ENCODE peak calls at places on chromosomes 5 and 9, in five cellular contexts. A, Q, W, S and E are unnamed samples.

GRCh38 chr5:80406980-80407734 is 707 bp upstream of the ZFYVE16 start:
- DNase-seq in A (no peak), Q (no peak), W (no peak), S (no peak), E (no peak)

GRCh38 chr5:149348463-149348862 is 3.2 kb downstream of the GRPEL2 start:
- DNase-seq in A (no peak), Q (no peak), W (no peak), S (no peak), E (no peak)

GRCh38 chr9:77475641-77476473 is 172.3 kb downstream of the GNA14 start:
- DNase-seq in A (no peak), Q (no peak), W (no peak), S (no peak), E (no peak)

GRCh38 chr9:110545705-110546104 is 33.8 kb downstream of the SVEP1 start:
- DNase-seq in A (no peak), Q (no peak), W (no peak), S (no peak), E (no peak)

GRCh38 chr9:110599468-110599867 is 19.9 kb upstream of the SVEP1 start:
- DNase-seq in A (no peak), Q (no peak), W (peak), S (no peak), E (no peak)

GRCh38 chr5:150350524-150351344 is 6.8 kb upstream of the TCOF1 start:
- DNase-seq in A (peak), Q (peak), W (peak), S (peak), E (peak)

GRCh38 chr5:172380992-172381643 is 73.2 kb downstream of the SH3PXD2B start:
- DNase-seq in A (no peak), Q (no peak), W (no peak), S (peak), E (no peak)

GRCh38 chr5:175059687-175060194 is 335.4 kb downstream of the MSX2 start:
- DNase-seq in A (no peak), Q (no peak), W (peak), S (peak), E (no peak)

GRCh38 chr9:119003882-119004617 is 365.2 kb downstream of the BRINP1 start:
- DNase-seq in A (no peak), Q (no peak), W (no peak), S (no peak), E (no peak)

GRCh38 chr5:107820339-107820880 is 149.7 kb upstream of the EFNA5 start:
- DNase-seq in A (no peak), Q (no peak), W (no peak), S (no peak), E (no peak)

GRCh38 chr5:124289122-124289521 is 457.3 kb downstream of the ZNF608 start:
- DNase-seq in A (no peak), Q (no peak), W (no peak), S (peak), E (no peak)

GRCh38 chr9:99299214-99300102 is 77.4 kb downstream of the SEC61B start:
- DNase-seq in A (no peak), Q (no peak), W (no peak), S (peak), E (no peak)

GRCh38 chr5:106397700-106398099 is 1273.0 kb downstream of the EFNA5 start:
- DNase-seq in A (no peak), Q (no peak), W (no peak), S (no peak), E (no peak)

GRCh38 chr5:113176196-113176595 is 199.6 kb downstream of the DCP2 start:
- DNase-seq in A (no peak), Q (no peak), W (no peak), S (no peak), E (no peak)

GRCh38 chr9:108017671-108018070 is 528.1 kb upstream of the KLF4 start:
- DNase-seq in A (no peak), Q (no peak), W (no peak), S (no peak), E (no peak)

GRCh38 chr5:42982107-42982622 is 58.0 kb downstream of the ANXA2R start:
- DNase-seq in A (no peak), Q (no peak), W (no peak), S (no peak), E (no peak)

GRCh38 chr5:38591450-38591849 is 35.0 kb upstream of the LIFR start:
- DNase-seq in A (no peak), Q (no peak), W (no peak), S (no peak), E (no peak)

GRCh38 chr5:11596185-11596584 is 308.1 kb downstream of the CTNND2 start:
- DNase-seq in A (no peak), Q (no peak), W (no peak), S (no peak), E (no peak)

GRCh38 chr9:133384736-133385321 is 8.7 kb downstream of the STKLD1 start:
- DNase-seq in A (no peak), Q (no peak), W (no peak), S (no peak), E (no peak)

GRCh38 chr9:107584186-107584585 is 94.6 kb upstream of the KLF4 start:
- DNase-seq in A (no peak), Q (no peak), W (no peak), S (no peak), E (no peak)

GRCh38 chr5:15286659-15287058 is 213.3 kb upstream of the FBXL7 start:
- DNase-seq in A (no peak), Q (no peak), W (no peak), S (peak), E (no peak)

GRCh38 chr5:110957934-110958333 is 113.6 kb upstream of the TSLP start:
- DNase-seq in A (no peak), Q (no peak), W (no peak), S (no peak), E (no peak)

GRCh38 chr5:91178461-91178860 is 204.7 kb downstream of the ARRDC3 start:
- DNase-seq in A (no peak), Q (no peak), W (no peak), S (no peak), E (no peak)

GRCh38 chr9:19441730-19442129 is 32.9 kb downstream of the ACER2 start:
- DNase-seq in A (no peak), Q (peak), W (no peak), S (no peak), E (no peak)

GRCh38 chr5:171989276-171989675 is 17.2 kb downstream of the FBXW11 start:
- DNase-seq in A (no peak), Q (peak), W (no peak), S (no peak), E (no peak)

GRCh38 chr9:92749071-92749933 is 15.3 kb downstream of the BICD2 start:
- DNase-seq in A (no peak), Q (no peak), W (no peak), S (peak), E (no peak)

GRCh38 chr5:82396871-82397514 is 118.8 kb upstream of the RPS23 start:
- DNase-seq in A (no peak), Q (no peak), W (no peak), S (peak), E (no peak)

GRCh38 chr9:38227656-38228055 is 158.6 kb upstream of the SHB start:
- DNase-seq in A (no peak), Q (no peak), W (no peak), S (peak), E (no peak)

GRCh38 chr9:124297553-124297905 is 39.8 kb downstream of the NEK6 start:
- DNase-seq in A (no peak), Q (no peak), W (peak), S (no peak), E (no peak)

GRCh38 chr9:136661641-136662325 is 933 bp upstream of the EGFL7 start:
- DNase-seq in A (no peak), Q (no peak), W (peak), S (no peak), E (no peak)

GRCh38 chr9:85420750-85421149 is 321.0 kb downstream of the AGTPBP1 start:
- DNase-seq in A (no peak), Q (no peak), W (no peak), S (no peak), E (no peak)

DNA sequence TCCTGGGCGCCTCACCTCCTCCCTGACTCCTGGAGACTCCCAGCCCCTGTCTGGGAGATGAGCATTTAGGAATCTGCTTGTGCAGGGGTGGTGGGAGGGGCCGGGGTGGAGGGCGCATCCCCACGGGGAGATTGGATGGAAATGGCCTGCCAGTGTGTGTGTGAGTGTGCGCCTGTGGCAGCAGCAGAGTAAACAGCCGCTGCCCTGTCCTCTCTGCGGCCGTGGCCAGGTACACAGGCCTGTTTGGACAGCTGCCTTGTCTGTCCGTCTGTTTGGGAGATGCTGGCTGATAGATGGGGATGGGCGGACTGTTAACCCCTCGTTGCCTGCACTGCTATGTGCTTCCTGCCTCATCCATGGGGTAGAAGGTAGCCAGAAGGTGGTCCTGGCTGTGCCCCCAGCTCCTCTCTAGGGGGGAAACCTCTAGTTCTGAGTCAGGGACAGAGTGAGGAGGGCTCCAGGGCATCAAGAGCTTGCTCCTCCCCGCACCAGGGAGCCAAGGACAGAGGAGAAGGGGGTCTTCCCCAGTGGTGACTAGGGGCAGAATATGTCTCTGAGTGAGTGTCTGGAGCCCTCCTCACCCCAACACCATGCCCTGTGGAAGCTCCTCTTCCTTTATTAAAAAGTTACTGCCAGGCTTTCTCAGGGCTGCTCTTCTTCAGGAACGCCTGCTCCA is 60.1 kb downstream of the LMX1B start:
- DNase-seq in A (no peak), Q (no peak), W (no peak), S (peak), E (no peak)
- TF ChIP-seq TAF1 in A (no peak), Q (no peak), W (no peak), S (no peak), E (no peak)

DNA sequence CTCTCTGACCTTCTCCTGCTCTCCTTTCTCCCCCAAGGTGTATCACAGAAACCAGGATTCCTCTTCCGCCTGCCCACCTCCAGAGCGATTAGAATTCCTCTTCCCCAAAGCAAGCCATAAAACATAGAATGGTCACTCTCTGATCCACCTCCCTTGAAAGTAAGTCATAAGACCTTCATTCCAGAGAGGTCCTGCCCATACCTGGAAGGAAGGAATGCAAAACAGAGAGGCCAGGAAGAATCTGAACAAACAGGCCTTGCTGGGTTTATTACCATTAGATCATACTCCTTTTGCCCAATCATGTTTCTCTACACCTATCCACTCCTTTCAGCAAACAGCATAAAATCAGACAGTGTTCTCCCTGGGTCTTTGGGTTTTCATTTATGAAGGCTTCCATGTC is 21.0 kb downstream of the CDKL3 start:
- DNase-seq in A (no peak), Q (no peak), W (no peak), S (no peak), E (no peak)
- TF ChIP-seq TAF1 in A (no peak), Q (no peak), W (no peak), S (no peak), E (no peak)

GRCh38 chr5:20224046-20224445 is 236.0 kb upstream of the CDH18 start:
- DNase-seq in A (no peak), Q (no peak), W (no peak), S (no peak), E (no peak)

GRCh38 chr5:20229286-20230005 is 241.4 kb upstream of the CDH18 start:
- DNase-seq in A (no peak), Q (no peak), W (no peak), S (no peak), E (no peak)

GRCh38 chr5:20223451-20223850 is 235.5 kb upstream of the CDH18 start:
- DNase-seq in A (no peak), Q (no peak), W (no peak), S (no peak), E (no peak)
- TF ChIP-seq TAF1 in A (no peak), Q (no peak), W (no peak), S (no peak), E (no peak)

GRCh38 chr9:90102292-90102901 is 497.6 kb downstream of the GADD45G start:
- DNase-seq in A (peak), Q (peak), W (peak), S (peak), E (peak)
- TF ChIP-seq TAF1 in A (no peak), Q (no peak), W (no peak), S (no peak), E (no peak)

GRCh38 chr5:57703726-57704125 is 221.1 kb upstream of the ACTBL2 start:
- DNase-seq in A (no peak), Q (no peak), W (no peak), S (no peak), E (no peak)
- TF ChIP-seq TAF1 in A (no peak), Q (no peak), W (no peak), S (no peak), E (no peak)

GRCh38 chr5:56406221-56406620 is 173.1 kb upstream of the ANKRD55 start:
- DNase-seq in A (no peak), Q (no peak), W (no peak), S (no peak), E (no peak)
- TF ChIP-seq TAF1 in A (no peak), Q (no peak), W (no peak), S (no peak), E (no peak)

GRCh38 chr5:17233488-17233887 is 16.1 kb downstream of the BASP1 start:
- DNase-seq in A (no peak), Q (no peak), W (no peak), S (no peak), E (no peak)

GRCh38 chr5:17232405-17232804 is 15.0 kb downstream of the BASP1 start:
- DNase-seq in A (no peak), Q (no peak), W (no peak), S (no peak), E (no peak)

GRCh38 chr5:17228833-17229291 is 11.4 kb downstream of the BASP1 start:
- DNase-seq in A (no peak), Q (peak), W (no peak), S (no peak), E (no peak)

GRCh38 chr5:17229308-17229707 is 11.9 kb downstream of the BASP1 start:
- DNase-seq in A (no peak), Q (no peak), W (no peak), S (no peak), E (no peak)

DNA sequence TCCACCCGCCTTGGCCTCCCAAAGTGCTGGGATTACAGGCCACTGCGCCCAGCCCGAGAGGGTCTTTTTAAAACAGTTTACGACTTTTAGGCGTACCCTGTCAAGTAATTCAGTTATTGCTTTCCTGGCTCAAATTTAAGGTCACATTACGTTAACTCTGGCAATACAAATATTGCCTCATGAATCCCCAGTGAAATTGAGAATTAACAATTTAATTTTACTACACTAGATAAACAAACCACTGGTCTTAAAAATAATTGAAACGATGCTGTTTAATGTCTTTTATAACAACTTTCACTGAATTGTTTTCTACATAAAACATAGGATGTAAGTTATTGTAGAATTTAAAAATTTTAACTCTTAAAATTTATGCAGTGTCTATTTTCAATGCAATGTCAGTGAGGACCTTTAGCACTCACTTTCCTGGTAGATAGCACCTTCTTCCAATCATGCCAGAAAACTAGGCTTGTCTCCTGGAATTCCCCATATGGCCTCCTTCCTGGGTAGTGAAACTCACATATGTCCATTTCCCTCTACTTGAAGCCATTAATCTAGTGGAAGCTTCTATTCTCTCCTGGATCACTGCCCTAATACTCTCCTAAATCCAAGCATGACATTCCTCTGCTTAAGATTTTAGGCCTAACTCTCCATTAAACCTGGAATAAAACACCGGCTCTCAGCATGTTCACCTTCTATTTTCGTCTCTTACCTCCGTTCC is 13.5 kb downstream of the BASP1 start:
- DNase-seq in A (no peak), Q (no peak), W (no peak), S (no peak), E (no peak)
- TF ChIP-seq TAF1 in A (no peak), Q (no peak), W (no peak), S (no peak), E (no peak)

GRCh38 chr9:69023650-69024049 is 9.7 kb upstream of the PRKACG start:
- DNase-seq in A (no peak), Q (no peak), W (peak), S (no peak), E (no peak)
- TF ChIP-seq TAF1 in A (no peak), Q (no peak), W (no peak), S (no peak), E (no peak)

DNA sequence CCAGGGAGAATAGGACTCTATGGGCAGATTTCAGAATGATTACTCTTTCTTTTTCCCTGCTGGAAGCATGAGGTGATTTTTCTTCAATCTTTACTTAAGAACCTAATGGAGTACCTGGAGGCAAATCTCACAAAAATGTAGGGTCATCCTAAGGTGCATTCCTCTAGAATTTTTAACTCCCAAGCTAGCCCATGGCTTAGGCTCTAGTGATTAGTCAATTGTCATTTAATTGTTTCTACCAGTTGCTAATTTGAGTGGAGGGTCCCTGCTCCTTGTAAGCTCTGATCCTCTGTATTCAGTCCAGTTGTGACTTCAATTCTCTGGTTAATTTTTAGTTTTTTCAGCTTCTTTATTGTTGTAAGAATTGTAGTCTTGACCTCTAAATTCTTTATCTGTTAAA is 467.0 kb downstream of the HTR1A start:
- DNase-seq in A (no peak), Q (no peak), W (no peak), S (no peak), E (no peak)
- TF ChIP-seq TAF1 in A (no peak), Q (no peak), W (no peak), S (no peak), E (no peak)